ENCODE peak calls at places on chromosomes 6 and 20, in five cellular contexts. O is hippocampal formation; V is stimulated activated CD4-positive, alpha-beta T cell treated with anti-CD3 and anti-CD28 coated beads, Interleukin-4, amount 100 ng/mL, for 1 hour; X is stimulated activated CD8-positive, alpha-beta memory T cell treated with anti-CD3 and anti-CD28 coated beads, Interleukin-15, amount 100 ng/mL, for 1 hour; G is hepatic stellate cell. S is an unnamed sample.

GRCh38 chr6:134398453-134398852 is 80.5 kb upstream of the SGK1 start:
- DNase-seq in V (no peak), O (peak), X (no peak), G (no peak), S (no peak)

GRCh38 chr6:126682440-126682839 is 342.5 kb downstream of the CENPW start:
- DNase-seq in V (no peak), G (no peak), X (no peak), O (no peak), S (no peak)

GRCh38 chr20:49612127-49612738 is 44.3 kb upstream of the PTGIS start:
- DNase-seq in G (no peak), O (peak), X (no peak), V (no peak), S (peak)

GRCh38 chr6:166670894-166671293 is 43.8 kb upstream of the RPS6KA2 start:
- DNase-seq in V (no peak), O (no peak), G (no peak), X (no peak), S (no peak)

GRCh38 chr20:29497261-29497671 is 1760.2 kb upstream of the DEFB115 start:
- DNase-seq in X (no peak), V (peak), G (no peak), O (no peak), S (peak)

GRCh38 chr6:99333068-99333467 is 16.4 kb downstream of the FAXC start:
- DNase-seq in G (no peak), O (no peak), X (no peak), V (no peak), S (no peak)

GRCh38 chr6:16371401-16371800 is 133.0 kb downstream of the GMPR start:
- DNase-seq in G (no peak), O (no peak), X (no peak), V (no peak), S (no peak)

GRCh38 chr20:10288954-10289646 is 70.5 kb downstream of the SNAP25 start:
- DNase-seq in V (no peak), X (no peak), G (no peak), O (no peak), S (no peak)

GRCh38 chr6:79391511-79391910 is 145.7 kb downstream of the LCA5 start:
- DNase-seq in G (no peak), X (no peak), V (no peak), O (no peak), S (no peak)

GRCh38 chr6:90463359-90463758 is 123.5 kb downstream of the MAP3K7 start:
- DNase-seq in X (no peak), V (no peak), G (no peak), O (no peak), S (no peak)

GRCh38 chr6:167828325-167828956 is 1.7 kb downstream of the AFDN start:
- DNase-seq in X (no peak), V (no peak), O (no peak), G (no peak), S (no peak)

GRCh38 chr20:60630609-60631008 is 621.5 kb upstream of the CDH4 start:
- DNase-seq in X (no peak), O (no peak), V (no peak), G (no peak), S (no peak)

GRCh38 chr6:17628873-17629272 is 28.8 kb downstream of the FAM8A1 start:
- DNase-seq in O (no peak), X (no peak), V (no peak), G (no peak), S (no peak)

GRCh38 chr20:1777476-1777820 is 117.8 kb upstream of the SIRPA start:
- DNase-seq in G (no peak), V (no peak), O (no peak), X (no peak), S (no peak)

GRCh38 chr6:4354181-4354580 is 218.8 kb upstream of the ECI2 start:
- DNase-seq in O (no peak), V (no peak), G (no peak), X (no peak), S (no peak)

GRCh38 chr6:159357211-159357920 is 188.2 kb downstream of the FNDC1 start:
- DNase-seq in G (no peak), V (no peak), X (no peak), O (no peak), S (no peak)

GRCh38 chr6:137678451-137678850 is 184.3 kb upstream of the OLIG3 start:
- DNase-seq in X (no peak), G (no peak), O (no peak), V (no peak), S (no peak)

GRCh38 chr6:127302728-127303675 is 36.3 kb downstream of the RNF146 start:
- DNase-seq in V (peak), O (no peak), G (peak), X (peak), S (peak)

GRCh38 chr6:19157496-19157895 is 679.7 kb upstream of the ID4 start:
- DNase-seq in V (no peak), X (no peak), G (no peak), O (no peak), S (no peak)

GRCh38 chr6:153058291-153058690 is 55.8 kb upstream of the MTRF1L start:
- DNase-seq in O (no peak), G (no peak), X (no peak), V (no peak), S (no peak)

GRCh38 chr6:27864906-27865883 is 47.0 kb downstream of the OR2B2 start:
- DNase-seq in G (peak), X (peak), O (peak), V (peak), S (peak)

GRCh38 chr6:129901910-129902309 is 40.8 kb upstream of the TMEM244 start:
- DNase-seq in G (no peak), O (no peak), X (no peak), V (no peak), S (peak)

S was measured in PC-9.